ENCODE peak calls at places on chromosomes 1 and 21, in nine cellular contexts. V is stimulated activated CD4-positive, alpha-beta T cell treated with anti-CD3 and anti-CD28 coated beads, Interleukin-4, amount 100 ng/mL, for 48 hours; R is Calu3; M is amniotic stem cell; S is NAMALWA; Q is naive thymus-derived CD8-positive, alpha-beta T cell; L is HS-5; B is ACHN; P is DMS53. A is an unnamed sample.

GRCh38 chr1:56491441-56491840 is 87.9 kb downstream of the PLPP3 start:
- DNase-seq in B (no peak), Q (no peak), P (no peak), L (no peak), S (no peak), M (no peak), V (no peak), R (peak), A (no peak)

GRCh38 chr1:20720631-20721051 is 2.8 kb upstream of the KIF17 start:
- DNase-seq in V (no peak), R (no peak), B (no peak), L (no peak), P (no peak), M (no peak), Q (no peak), S (no peak), A (no peak)

GRCh38 chr21:23887709-23888303 is 1719.5 kb downstream of the MRPL39 start:
- DNase-seq in M (no peak), V (no peak), P (peak), S (peak), L (no peak), R (no peak), B (no peak), Q (peak), A (no peak)

GRCh38 chr21:43902441-43902840 is 37.4 kb downstream of the AGPAT3 start:
- DNase-seq in R (no peak), Q (no peak), V (no peak), L (no peak), S (no peak), M (no peak), B (no peak), P (no peak), A (no peak)

GRCh38 chr1:3671371-3672180 is 19.3 kb downstream of the TP73 start:
- DNase-seq in P (no peak), R (peak), B (no peak), M (no peak), L (no peak), Q (no peak), V (no peak), S (no peak), A (no peak)

GRCh38 chr1:30682396-30683275 is 40.7 kb downstream of the MATN1 start:
- DNase-seq in Q (no peak), P (no peak), B (no peak), M (no peak), S (no peak), L (no peak), V (no peak), R (no peak), A (no peak)

GRCh38 chr1:31648633-31649032 is 4.0 kb upstream of the PEF1 start:
- DNase-seq in P (no peak), V (no peak), M (no peak), Q (no peak), S (no peak), R (no peak), B (no peak), L (no peak), A (no peak)

GRCh38 chr1:86380257-86380861 is 15.8 kb downstream of the ODF2L start:
- DNase-seq in L (peak), V (no peak), M (no peak), S (peak), P (peak), Q (peak), R (no peak), B (peak), A (no peak)

GRCh38 chr1:221234821-221235220 is 355.6 kb downstream of the HLX start:
- DNase-seq in L (no peak), R (no peak), V (no peak), S (no peak), M (no peak), P (peak), B (no peak), Q (no peak), A (no peak)

A was measured in GM12891.